ENCODE peak calls at places on chromosomes 3 and 15, in ten cellular contexts. W, I, O, T, Y, F, U, E, J and K are unnamed samples.

GRCh38 chr3:8405144-8405543 is 96.5 kb upstream of the LMCD1 start:
- DNase-seq in E (no peak), J (no peak), W (no peak), T (no peak), U (no peak), I (no peak), O (no peak), F (no peak), Y (no peak), K (no peak)

GRCh38 chr3:174955513-174956001 is 96.4 kb downstream of the NAALADL2 start:
- DNase-seq in F (no peak), W (peak), O (no peak), E (no peak), U (no peak), Y (no peak), T (no peak), I (no peak), J (no peak), K (no peak)

GRCh38 chr15:101346928-101347327 is 51.9 kb upstream of the SNRPA1 start:
- DNase-seq in J (no peak), T (no peak), W (no peak), Y (no peak), U (no peak), I (no peak), O (no peak), F (no peak), E (no peak), K (no peak)

GRCh38 chr3:21654662-21655061 is 96.3 kb downstream of the ZNF385D start:
- DNase-seq in Y (no peak), I (no peak), J (no peak), F (no peak), U (no peak), T (no peak), O (no peak), W (no peak), E (no peak), K (no peak)

GRCh38 chr3:35440826-35441225 is 198.5 kb upstream of the ARPP21 start:
- DNase-seq in J (no peak), E (no peak), T (no peak), F (no peak), Y (no peak), U (no peak), O (no peak), I (no peak), W (no peak), K (no peak)

GRCh38 chr3:79602385-79602784 is 165.4 kb downstream of the ROBO1 start:
- DNase-seq in I (no peak), U (no peak), W (no peak), J (no peak), E (no peak), Y (no peak), T (no peak), F (no peak), O (no peak), K (no peak)

GRCh38 chr15:98976500-98976899 is 31.1 kb downstream of the PGPEP1L start:
- DNase-seq in J (no peak), W (no peak), T (no peak), I (no peak), E (no peak), U (no peak), O (no peak), Y (no peak), F (no peak), K (no peak)

GRCh38 chr3:157921767-157922166 is 184.5 kb downstream of the SHOX2 start:
- DNase-seq in U (no peak), I (no peak), T (no peak), J (no peak), F (no peak), O (no peak), E (no peak), W (no peak), Y (no peak), K (no peak)

GRCh38 chr15:80533934-80534333 is 129.8 kb downstream of the ARNT2 start:
- DNase-seq in F (no peak), O (no peak), T (no peak), J (no peak), W (no peak), E (no peak), I (no peak), Y (no peak), U (no peak), K (no peak)

GRCh38 chr3:53753518-53754183 is 92.6 kb downstream of the CHDH start:
- DNase-seq in T (no peak), J (no peak), F (no peak), U (no peak), Y (no peak), W (no peak), I (no peak), E (no peak), O (no peak), K (no peak)

GRCh38 chr15:31326729-31327673 is at the start of gene KLF13:
- DNase-seq in Y (no peak), E (peak), I (peak), W (peak), O (peak), T (no peak), F (peak), J (peak), U (peak), K (no peak)